ENCODE peak calls at places on chromosomes 6 and 20, in five cellular contexts. I is frontal cortex; X is GM13976; N is H7; Z is effector CD4-positive, alpha-beta T cell. J is an unnamed sample.

GRCh38 chr6:30826961-30827342 is 57.4 kb upstream of the DDR1 start:
- DNase-seq in I (no peak), X (no peak), N (no peak), Z (no peak), J (no peak)

GRCh38 chr20:62874745-62875344 is 13.2 kb upstream of the TCFL5 start:
- DNase-seq in I (no peak), X (no peak), N (peak), Z (peak), J (no peak)

GRCh38 chr6:137487947-137488735 is 6.1 kb downstream of the OLIG3 start:
- DNase-seq in I (no peak), X (peak), N (peak), Z (no peak), J (peak)

GRCh38 chr6:32092760-32093497 is 16.2 kb downstream of the TNXB start:
- DNase-seq in I (no peak), X (no peak), N (no peak), Z (no peak), J (no peak)

GRCh38 chr6:148146717-148147116 is 195.9 kb upstream of the SASH1 start:
- DNase-seq in I (no peak), X (no peak), N (no peak), Z (peak), J (no peak)

GRCh38 chr6:51654647-51655046 is 432.8 kb downstream of the PKHD1 start:
- DNase-seq in I (no peak), X (no peak), N (no peak), Z (no peak), J (no peak)

GRCh38 chr6:45541934-45542333 is 164.2 kb upstream of the SUPT3H start:
- DNase-seq in I (no peak), X (no peak), N (no peak), Z (no peak), J (no peak)

GRCh38 chr6:124073021-124073420 is 269.4 kb downstream of the NKAIN2 start:
- DNase-seq in I (no peak), X (no peak), N (no peak), Z (no peak), J (peak)

GRCh38 chr6:167238169-167238693 is 52.9 kb upstream of the UNC93A start:
- DNase-seq in I (no peak), X (no peak), N (no peak), Z (no peak), J (no peak)

GRCh38 chr6:1251198-1252155 is 60.4 kb upstream of the FOXQ1 start:
- DNase-seq in I (no peak), X (no peak), N (no peak), Z (no peak), J (no peak)

GRCh38 chr6:124495316-124496176 is 466.7 kb upstream of the RNF217 start:
- DNase-seq in I (no peak), X (no peak), N (no peak), Z (no peak), J (no peak)

GRCh38 chr6:3229566-3230274 is 2.3 kb upstream of the TUBB2B start:
- DNase-seq in I (no peak), X (no peak), N (peak), Z (no peak), J (peak)

GRCh38 chr20:63212792-63213191 is 3.1 kb downstream of the YTHDF1 start:
- DNase-seq in I (no peak), X (no peak), N (no peak), Z (no peak), J (no peak)

GRCh38 chr6:139394027-139394649 is 19.7 kb upstream of the CITED2 start:
- DNase-seq in I (no peak), X (no peak), N (no peak), Z (no peak), J (no peak)

GRCh38 chr20:60453847-60454246 is 495.6 kb downstream of the CDH26 start:
- DNase-seq in I (no peak), X (no peak), N (peak), Z (no peak), J (peak)

GRCh38 chr6:170269873-170270541 is 20.9 kb downstream of the DLL1 start:
- DNase-seq in I (no peak), X (no peak), N (no peak), Z (no peak), J (peak)

GRCh38 chr20:21513881-21514540 is at the start of gene NKX2-2:
- DNase-seq in I (peak), X (peak), N (peak), Z (no peak), J (peak)

GRCh38 chr6:167764215-167764614 is 62.5 kb upstream of the AFDN start:
- DNase-seq in I (no peak), X (no peak), N (no peak), Z (no peak), J (no peak)

GRCh38 chr6:161439093-161439492 is 165.2 kb upstream of the AGPAT4 start:
- DNase-seq in I (peak), X (no peak), N (no peak), Z (no peak), J (no peak)

GRCh38 chr6:34057191-34057590 is 88.7 kb downstream of the GRM4 start:
- DNase-seq in I (no peak), X (no peak), N (no peak), Z (no peak), J (no peak)

GRCh38 chr6:17886891-17887290 is 100.5 kb downstream of the KIF13A start:
- DNase-seq in I (no peak), X (no peak), N (no peak), Z (no peak), J (no peak)

GRCh38 chr6:102619585-102619984 is 1226.1 kb downstream of the GRIK2 start:
- DNase-seq in I (no peak), X (no peak), N (peak), Z (no peak), J (peak)

GRCh38 chr6:110511401-110511800 is 35.0 kb upstream of the SLC22A16 start:
- DNase-seq in I (no peak), X (no peak), N (peak), Z (no peak), J (no peak)

GRCh38 chr6:40485795-40486194 is 101.4 kb downstream of the LRFN2 start:
- DNase-seq in I (no peak), X (no peak), N (no peak), Z (no peak), J (no peak)

GRCh38 chr20:25021336-25021735 is 28.8 kb upstream of the APMAP start:
- DNase-seq in I (no peak), X (no peak), N (no peak), Z (no peak), J (no peak)

J was measured in neural progenitor cell.